ENCODE peak calls at places on chromosomes 6 and 20, in four cellular contexts. E is cardiac fibroblast, N is astrocyte, Q is A673. Z is an unnamed sample.

GRCh38 chr20:11553603-11554002 is 364.1 kb upstream of the BTBD3 start:
- DNase-seq in E (peak; percentile 33), N (no peak), Q (peak; percentile 13), Z (peak; percentile 20)

GRCh38 chr6:158816329-158816728 is 2.8 kb downstream of the EZR start:
- DNase-seq in E (no peak), N (no peak), Q (no peak), Z (no peak)

GRCh38 chr6:4974962-4975361 is 28.9 kb downstream of the RPP40 start:
- DNase-seq in E (no peak), N (no peak), Q (no peak), Z (no peak)

GRCh38 chr20:63738687-63739128 is 868 bp upstream of the SLC2A4RG start:
- DNase-seq in E (peak; percentile 25), N (no peak), Q (no peak), Z (no peak)

GRCh38 chr6:165671222-165671715 is 8.2 kb upstream of the PDE10A start:
- DNase-seq in E (no peak), N (no peak), Q (no peak), Z (no peak)

GRCh38 chr6:33298773-33299236 is at the start of gene RGL2:
- DNase-seq in E (no peak), N (no peak), Q (no peak), Z (peak; percentile 45)

GRCh38 chr20:18857640-18858039 is 44.1 kb downstream of the SCP2D1 start:
- DNase-seq in E (peak; percentile 41), N (peak; percentile 3), Q (peak; percentile 15), Z (peak; percentile 33)

GRCh38 chr6:45447721-45448120 is 70.0 kb upstream of the SUPT3H start:
- DNase-seq in E (no peak), N (no peak), Q (no peak), Z (no peak)

GRCh38 chr6:17297261-17298080 is 16.3 kb downstream of the RBM24 start:
- DNase-seq in E (no peak), N (peak; percentile 60), Q (no peak), Z (peak; percentile 6)

GRCh38 chr20:38177201-38177600 is 12.1 kb upstream of the TGM2 start:
- DNase-seq in E (no peak), N (no peak), Q (no peak), Z (no peak)

GRCh38 chr6:150090328-150090727 is 21.4 kb upstream of the ULBP3 start:
- DNase-seq in E (no peak), N (no peak), Q (no peak), Z (no peak)

GRCh38 chr6:100730581-100730980 is 150.5 kb downstream of the ASCC3 start:
- DNase-seq in E (no peak), N (no peak), Q (peak; percentile 92), Z (no peak)

GRCh38 chr20:62159835-62160234 is 16.3 kb downstream of the SS18L1 start:
- DNase-seq in E (peak; percentile 18), N (peak; percentile 70), Q (no peak), Z (no peak)

GRCh38 chr6:37155394-37156312 is 14.3 kb upstream of the PIM1 start:
- DNase-seq in E (no peak), N (peak; percentile 50), Q (no peak), Z (no peak)

GRCh38 chr6:151291145-151292055 is 51.6 kb downstream of the AKAP12 start:
- DNase-seq in E (peak; percentile 90), N (peak; percentile 88), Q (no peak), Z (peak; percentile 94)
- H3K4me3 ChIP-seq in E (no peak overlapping the region), N (no peak overlapping the region), Q (no peak overlapping the region), Z (no peak overlapping the region)

DNA sequence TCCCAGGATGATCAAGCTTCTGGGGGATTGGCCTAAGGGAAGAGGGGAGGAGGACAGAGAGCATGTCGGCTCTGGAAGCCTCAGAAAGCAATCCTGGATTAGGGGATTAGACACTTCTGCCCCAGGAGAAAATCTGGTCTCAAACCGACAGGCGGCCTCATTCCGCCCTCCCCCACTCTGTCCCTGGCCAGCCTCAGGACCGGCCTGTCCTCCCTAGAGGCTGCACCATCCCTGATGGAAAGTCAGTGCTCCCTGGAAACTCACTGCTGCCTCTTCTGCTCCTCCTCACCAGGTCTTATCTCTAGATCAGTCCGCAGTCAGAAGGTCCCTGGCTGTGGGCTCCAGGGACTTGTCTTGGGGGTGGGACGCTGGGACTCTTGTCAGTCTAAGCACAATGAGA is 905 bp upstream of the SLC12A5 start:
- DNase-seq in E (no peak), N (no peak), Q (no peak), Z (no peak)
- TF ChIP-seq CTCF in E (no peak), N (no peak), Q (no peak), Z (no peak)

DNA sequence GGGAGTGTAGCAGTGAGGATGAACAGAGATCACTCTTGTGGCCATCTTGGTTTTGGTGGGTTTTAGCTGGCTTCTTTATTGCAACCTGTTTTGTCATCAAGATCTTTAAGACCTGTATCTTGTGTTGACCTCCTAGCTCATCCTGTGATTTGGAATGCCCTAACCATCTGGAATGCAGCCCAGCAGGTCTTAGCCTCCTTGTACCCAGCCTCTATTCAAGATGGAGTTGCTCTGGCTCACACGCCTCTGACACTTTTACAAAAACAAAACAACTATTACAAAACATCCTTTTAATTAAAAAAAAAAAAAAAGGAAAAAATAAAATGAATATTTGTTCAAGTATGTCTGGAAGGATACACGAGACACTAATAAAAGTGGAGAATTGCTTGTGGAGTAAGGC is 62.4 kb downstream of the PHACTR2 start:
- DNase-seq in E (no peak), N (no peak), Q (no peak), Z (no peak)
- H3K4me3 ChIP-seq in E (no peak overlapping the region), N (no peak overlapping the region), Q (no peak overlapping the region), Z (no peak overlapping the region)

DNA sequence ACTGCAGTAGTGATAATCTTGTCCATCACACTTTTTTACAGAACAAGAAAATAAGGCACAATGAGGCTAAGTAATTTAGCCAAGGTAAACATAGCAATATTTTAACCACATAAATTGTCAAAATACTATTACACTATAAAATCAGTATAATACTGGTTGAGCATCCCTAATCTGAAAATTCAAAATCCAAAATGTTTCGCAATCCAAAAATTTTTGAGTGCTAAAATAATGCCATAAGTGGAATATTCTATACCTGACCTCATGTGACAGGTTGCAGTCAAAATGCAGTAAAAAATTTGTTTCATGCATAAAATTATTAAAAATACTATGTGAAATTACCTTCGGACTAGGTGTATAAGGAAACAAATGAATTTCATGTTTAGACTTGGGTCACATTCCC is 101.5 kb downstream of the PDSS2 start:
- DNase-seq in E (no peak), N (no peak), Q (no peak), Z (no peak)
- TF ChIP-seq CTCF in E (no peak), N (no peak), Q (no peak), Z (no peak)

GRCh38 chr20:59750209-59750840 is 146.0 kb downstream of the PHACTR3 start:
- DNase-seq in E (no peak), N (no peak), Q (no peak), Z (no peak)
- H3K4me3 ChIP-seq in E (no peak overlapping the region), N (no peak overlapping the region), Q (no peak overlapping the region), Z (no peak overlapping the region)

DNA sequence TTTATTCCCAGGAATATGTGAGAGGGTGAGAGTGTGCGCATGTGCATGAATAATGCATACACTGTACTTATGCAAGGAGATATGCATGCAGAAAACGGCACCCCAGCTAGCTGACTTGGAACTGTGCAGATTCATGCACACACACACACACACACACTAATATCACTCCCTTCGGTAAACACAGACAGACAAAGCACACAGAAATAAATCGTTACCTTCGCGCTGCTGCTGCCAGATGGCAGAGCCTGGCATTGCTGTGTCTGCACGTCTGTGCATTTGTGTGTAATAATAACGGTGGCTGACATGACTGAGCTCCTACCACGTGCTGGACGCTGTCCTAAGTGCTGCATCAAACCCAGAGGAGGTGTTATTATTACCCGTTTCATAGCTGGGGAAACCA is 36.8 kb downstream of the PREX1 start:
- DNase-seq in E (no peak), N (peak; percentile 31), Q (peak; percentile 52), Z (peak; percentile 35)
- TF ChIP-seq CTCF in E (no peak), N (no peak), Q (peak; percentile 8), Z (no peak)

GRCh38 chr6:89355511-89356185 is 3.1 kb upstream of the UBE2J1 start:
- DNase-seq in E (no peak), N (no peak), Q (no peak), Z (no peak)
- H3K4me3 ChIP-seq in E (no peak overlapping the region), N (no peak overlapping the region), Q (no peak overlapping the region), Z (no peak overlapping the region)

GRCh38 chr6:128882991-128883571 is at the start of gene LAMA2:
- DNase-seq in E (peak; percentile 76), N (peak; percentile 61), Q (peak; percentile 4), Z (peak; percentile 78)
- TF ChIP-seq CTCF in E (peak; percentile 9), N (no peak), Q (no peak), Z (peak; percentile 22)